ENCODE peak calls at places on chromosomes 11 and 22, in eight cellular contexts. One of them, this sample, is unnamed.

GRCh38 chr11:74006743-74007304 is 2.1 kb downstream of the UCP3 start:
- DNase-seq in fibroblast of the conjunctiva: no peak
- DNase-seq in fibroblast of lung: no peak
- DNase-seq in activated CD4-positive, alpha-beta T cell treated with anti-CD3 and anti-CD28 coated beads, Interleukin-2, amount 50 U/mL, for 48 hours: no peak
- DNase-seq in T-cell: no peak
- DNase-seq in neural crest cell: no peak
- DNase-seq in HEK293T: no peak
- DNase-seq in PC-3: no peak
- DNase-seq in this sample: no peak

GRCh38 chr11:31106963-31107576 is 262.5 kb downstream of the DCDC1 start:
- DNase-seq in fibroblast of the conjunctiva: peak; percentile 2
- DNase-seq in fibroblast of lung: peak; percentile 53
- DNase-seq in activated CD4-positive, alpha-beta T cell treated with anti-CD3 and anti-CD28 coated beads, Interleukin-2, amount 50 U/mL, for 48 hours: peak; percentile 58
- DNase-seq in T-cell: peak; percentile 16
- DNase-seq in neural crest cell: peak; percentile 85
- DNase-seq in HEK293T: peak; percentile 64
- DNase-seq in PC-3: peak; percentile 56
- DNase-seq in this sample: peak; percentile 7

GRCh38 chr11:34104680-34105078 is 750 bp upstream of the NAT10 start:
- DNase-seq in fibroblast of the conjunctiva: no peak
- DNase-seq in fibroblast of lung: peak; percentile 15
- DNase-seq in activated CD4-positive, alpha-beta T cell treated with anti-CD3 and anti-CD28 coated beads, Interleukin-2, amount 50 U/mL, for 48 hours: no peak
- DNase-seq in T-cell: no peak
- DNase-seq in neural crest cell: no peak
- DNase-seq in HEK293T: no peak
- DNase-seq in PC-3: peak; percentile 5
- DNase-seq in this sample: no peak

GRCh38 chr22:44307509-44308169 is 5.1 kb downstream of the SHISAL1 start:
- DNase-seq in fibroblast of the conjunctiva: no peak
- DNase-seq in fibroblast of lung: no peak
- DNase-seq in activated CD4-positive, alpha-beta T cell treated with anti-CD3 and anti-CD28 coated beads, Interleukin-2, amount 50 U/mL, for 48 hours: no peak
- DNase-seq in T-cell: no peak
- DNase-seq in neural crest cell: no peak
- DNase-seq in HEK293T: no peak
- DNase-seq in PC-3: no peak
- DNase-seq in this sample: no peak

GRCh38 chr22:29114392-29114791 is 41.6 kb downstream of the KREMEN1 start:
- DNase-seq in fibroblast of the conjunctiva: no peak
- DNase-seq in fibroblast of lung: no peak
- DNase-seq in activated CD4-positive, alpha-beta T cell treated with anti-CD3 and anti-CD28 coated beads, Interleukin-2, amount 50 U/mL, for 48 hours: no peak
- DNase-seq in T-cell: no peak
- DNase-seq in neural crest cell: no peak
- DNase-seq in HEK293T: no peak
- DNase-seq in PC-3: no peak
- DNase-seq in this sample: no peak

GRCh38 chr11:63445720-63446119 is 45.2 kb downstream of the PLAAT5 start:
- DNase-seq in fibroblast of the conjunctiva: no peak
- DNase-seq in fibroblast of lung: peak; percentile 2
- DNase-seq in activated CD4-positive, alpha-beta T cell treated with anti-CD3 and anti-CD28 coated beads, Interleukin-2, amount 50 U/mL, for 48 hours: peak; percentile 21
- DNase-seq in T-cell: no peak
- DNase-seq in neural crest cell: no peak
- DNase-seq in HEK293T: no peak
- DNase-seq in PC-3: peak; percentile 58
- DNase-seq in this sample: no peak

GRCh38 chr11:45097721-45098493 is 48.5 kb upstream of the PRDM11 start:
- DNase-seq in fibroblast of the conjunctiva: no peak
- DNase-seq in fibroblast of lung: peak; percentile 79
- DNase-seq in activated CD4-positive, alpha-beta T cell treated with anti-CD3 and anti-CD28 coated beads, Interleukin-2, amount 50 U/mL, for 48 hours: peak; percentile 54
- DNase-seq in T-cell: peak; percentile 29
- DNase-seq in neural crest cell: peak; percentile 81
- DNase-seq in HEK293T: peak; percentile 52
- DNase-seq in PC-3: peak; percentile 49
- DNase-seq in this sample: no peak

GRCh38 chr11:122663764-122664163 is 8.2 kb downstream of the UBASH3B start:
- DNase-seq in fibroblast of the conjunctiva: no peak
- DNase-seq in fibroblast of lung: no peak
- DNase-seq in activated CD4-positive, alpha-beta T cell treated with anti-CD3 and anti-CD28 coated beads, Interleukin-2, amount 50 U/mL, for 48 hours: no peak
- DNase-seq in T-cell: no peak
- DNase-seq in neural crest cell: no peak
- DNase-seq in HEK293T: no peak
- DNase-seq in PC-3: no peak
- DNase-seq in this sample: no peak

GRCh38 chr11:131077340-131077739 is 161.1 kb upstream of the SNX19 start:
- DNase-seq in fibroblast of the conjunctiva: no peak
- DNase-seq in fibroblast of lung: no peak
- DNase-seq in activated CD4-positive, alpha-beta T cell treated with anti-CD3 and anti-CD28 coated beads, Interleukin-2, amount 50 U/mL, for 48 hours: no peak
- DNase-seq in T-cell: no peak
- DNase-seq in neural crest cell: no peak
- DNase-seq in HEK293T: no peak
- DNase-seq in PC-3: peak; percentile 52
- DNase-seq in this sample: no peak

This sample was measured in HS-27A.